ENCODE peak calls at places on chromosomes 11 and 22, in four cellular contexts. X, R, P and A are unnamed samples.

GRCh38 chr11:44877908-44878459 is 72.7 kb downstream of the TP53I11 start:
- DNase-seq in P (no peak), X (peak; percentile 39), R (no peak), A (no peak)

GRCh38 chr11:72478596-72479143 is 44.3 kb upstream of the CLPB start:
- DNase-seq in R (no peak), X (no peak), P (no peak), A (no peak)

GRCh38 chr22:30056015-30056414 is 24.2 kb upstream of the HORMAD2 start:
- DNase-seq in P (no peak), R (no peak), X (no peak), A (no peak)

GRCh38 chr11:114433376-114433775 is 5.9 kb upstream of the REXO2 start:
- DNase-seq in P (no peak), X (no peak), R (no peak), A (no peak)

GRCh38 chr11:66720223-66720898 is 8.7 kb downstream of the SPTBN2 start:
- DNase-seq in R (peak; percentile 47), X (peak; percentile 38), P (peak; percentile 68), A (peak; percentile 89)

GRCh38 chr11:41222236-41222635 is 237.2 kb downstream of the LRRC4C start:
- DNase-seq in X (no peak), P (no peak), R (no peak), A (no peak)

GRCh38 chr11:122781378-122782040 is 56.8 kb upstream of the CRTAM start:
- DNase-seq in R (peak; percentile 89), P (peak; percentile 79), X (peak; percentile 90), A (peak; percentile 73)

GRCh38 chr11:117058761-117059233 is 39.4 kb downstream of the SIK3 start:
- DNase-seq in R (peak; percentile 15), X (peak; percentile 84), P (no peak), A (no peak)

GRCh38 chr11:124725719-124726105 is 14.0 kb upstream of the NRGN start:
- DNase-seq in R (peak; percentile 35), X (peak; percentile 75), P (no peak), A (peak; percentile 65)

GRCh38 chr11:116703421-116703820 is 69.4 kb downstream of the BUD13 start:
- DNase-seq in R (no peak), P (peak; percentile 45), X (no peak), A (no peak)

GRCh38 chr22:44256085-44256484 is 56.7 kb downstream of the SHISAL1 start:
- DNase-seq in R (no peak), P (no peak), X (no peak), A (no peak)

GRCh38 chr11:56783448-56784041 is 35.0 kb upstream of the OR9G4 start:
- DNase-seq in X (peak; percentile 36), P (no peak), R (peak; percentile 17), A (peak; percentile 37)

GRCh38 chr11:76835928-76836612 is 24.6 kb upstream of the ACER3 start:
- DNase-seq in X (peak; percentile 64), P (peak; percentile 57), R (no peak), A (no peak)

GRCh38 chr11:108788565-108789199 is 123.8 kb downstream of the DDX10 start:
- DNase-seq in X (peak; percentile 58), R (peak; percentile 50), P (no peak), A (peak; percentile 12)

GRCh38 chr11:32830796-32831195 is 1.1 kb downstream of the PRRG4 start:
- DNase-seq in R (no peak), P (no peak), X (no peak), A (peak; percentile 48)

GRCh38 chr11:11580831-11581492 is 40.8 kb downstream of the GALNT18 start:
- DNase-seq in P (no peak), R (no peak), X (no peak), A (peak; percentile 49)

GRCh38 chr11:25247336-25247735 is 750.5 kb downstream of the LUZP2 start:
- DNase-seq in R (no peak), X (no peak), P (no peak), A (peak; percentile 2)

GRCh38 chr11:108743851-108744250 is 79.0 kb downstream of the DDX10 start:
- DNase-seq in X (no peak), R (no peak), P (no peak), A (no peak)

GRCh38 chr11:6647282-6647679 is 8.3 kb downstream of the DCHS1 start:
- DNase-seq in R (peak; percentile 29), P (no peak), X (peak; percentile 67), A (no peak)

GRCh38 chr11:96045622-96046456 is 121.9 kb upstream of the MTMR2 start:
- DNase-seq in X (peak; percentile 47), R (peak; percentile 43), P (no peak), A (no peak)

GRCh38 chr11:554824-555499 is 5.6 kb downstream of the LMNTD2 start:
- DNase-seq in R (no peak), P (peak; percentile 84), X (no peak), A (peak; percentile 62)

DNA sequence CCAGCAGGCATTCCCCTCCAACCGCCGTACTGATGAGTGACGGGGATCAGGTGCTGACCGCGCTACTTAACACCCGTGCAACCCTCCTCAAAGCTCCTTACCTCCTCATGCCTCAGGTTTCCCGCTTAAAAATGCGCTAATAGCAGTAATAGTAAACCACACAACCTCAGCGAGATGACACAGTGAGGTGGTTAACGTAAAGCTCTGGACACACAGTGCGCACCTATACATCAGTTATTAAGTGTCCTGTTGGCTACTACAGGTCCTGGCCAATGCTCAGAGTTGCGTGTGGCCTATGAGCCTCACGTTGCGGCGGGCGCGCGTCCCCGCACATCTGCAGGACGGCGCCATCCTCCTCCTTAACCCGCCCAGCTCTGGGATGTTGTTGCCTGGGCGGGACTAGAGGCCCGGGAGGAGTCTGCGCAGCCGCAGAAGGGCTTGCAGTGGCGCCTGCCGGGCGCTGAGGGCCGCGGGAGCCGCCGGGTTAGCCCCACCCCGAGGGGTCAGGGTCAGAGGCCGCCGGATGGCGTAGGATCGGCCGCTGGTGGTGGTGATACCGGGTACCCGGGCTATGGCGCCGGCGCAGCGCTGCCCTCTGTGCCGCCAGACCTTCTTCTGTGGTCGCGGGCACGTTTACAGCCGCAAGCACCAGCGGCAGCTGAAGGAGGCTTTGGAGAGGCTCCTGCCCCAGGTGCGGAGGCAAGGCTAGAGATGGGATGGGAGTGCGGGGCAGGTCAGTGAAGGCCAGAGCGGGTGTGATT is at the start of gene CENATAC:
- DNase-seq in P (peak; percentile 96), R (peak; percentile 80), X (peak; percentile 92), A (peak; percentile 87)
- TF ChIP-seq CTCF in P (peak; percentile 23), R (no peak), X (no peak), A (no peak)

GRCh38 chr11:130873766-130874165 is 42.5 kb downstream of the SNX19 start:
- DNase-seq in P (no peak), X (peak; percentile 37), R (peak; percentile 60), A (peak; percentile 34)

GRCh38 chr11:130876100-130876499 is 40.2 kb downstream of the SNX19 start:
- DNase-seq in P (no peak), X (no peak), R (no peak), A (no peak)

GRCh38 chr11:130872961-130873360 is 43.3 kb downstream of the SNX19 start:
- DNase-seq in P (no peak), X (no peak), R (peak; percentile 66), A (peak; percentile 8)

GRCh38 chr11:130874955-130875531 is 41.2 kb downstream of the SNX19 start:
- DNase-seq in P (no peak), R (no peak), X (peak; percentile 46), A (no peak)

DNA sequence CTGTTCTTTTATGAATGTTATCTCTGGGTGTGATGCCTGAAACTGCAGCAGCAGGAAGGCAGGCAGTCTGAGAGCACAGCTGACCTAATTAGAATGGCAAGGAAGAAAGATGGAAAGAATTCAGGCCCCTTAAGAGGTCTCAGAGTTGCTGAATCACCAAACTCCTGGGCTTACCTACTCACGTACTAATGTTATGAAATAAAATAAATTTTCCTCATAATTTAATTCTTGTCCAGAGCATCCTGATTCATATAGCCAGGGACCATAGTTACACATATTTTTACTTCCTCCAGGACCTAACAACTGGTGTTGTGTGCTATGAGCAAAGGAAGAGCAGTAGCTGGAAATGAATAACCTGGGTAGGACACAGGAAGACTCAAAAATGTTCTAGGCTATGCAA is 41.9 kb downstream of the SNX19 start:
- DNase-seq in X (no peak), P (no peak), R (no peak), A (peak; percentile 9)
- H3K36me3 ChIP-seq in X (peaks cover 14% of the 10 kb centered on the region), P (peaks cover 60% of the 10 kb centered on the region), R (peaks cover 34% of the 10 kb centered on the region), A (peaks cover 25% of the 10 kb centered on the region)

GRCh38 chr11:118263109-118263508 is 988 bp downstream of the MPZL2 start:
- DNase-seq in R (no peak), X (peak; percentile 36), P (no peak), A (no peak)

GRCh38 chr11:118264568-118265470 is 722 bp upstream of the MPZL2 start:
- DNase-seq in R (no peak), P (no peak), X (peak; percentile 44), A (no peak)

GRCh38 chr11:118263694-118264567 is at the start of gene MPZL2:
- DNase-seq in R (no peak), P (peak; percentile 73), X (peak; percentile 57), A (peak; percentile 98)

GRCh38 chr11:118267486-118267885 is 3.4 kb upstream of the MPZL2 start:
- DNase-seq in P (no peak), R (no peak), X (no peak), A (peak; percentile 62)

DNA sequence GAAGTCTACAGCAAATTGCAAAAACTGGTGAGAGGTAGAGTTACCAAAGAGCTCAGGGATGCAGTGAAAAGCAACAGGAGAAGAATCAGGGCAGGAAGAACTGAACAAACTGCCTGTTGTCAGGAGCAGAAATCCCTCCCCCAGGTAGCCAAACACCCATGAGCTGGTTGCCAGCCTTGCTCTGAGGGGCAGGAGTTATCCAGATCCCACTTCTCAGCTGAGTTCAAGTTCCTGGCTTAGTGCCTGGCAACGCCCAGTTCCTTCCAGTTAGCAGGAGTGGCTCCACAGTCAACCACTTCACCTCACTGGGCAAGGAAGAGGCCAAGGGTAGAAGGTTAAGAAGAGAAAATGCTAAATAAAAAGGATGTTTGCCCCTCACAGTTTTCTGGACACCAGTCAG is 1.9 kb upstream of the MPZL2 start:
- DNase-seq in P (peak; percentile 60), X (peak; percentile 49), R (no peak), A (peak; percentile 74)
- TF ChIP-seq CTCF in P (no peak), X (no peak), R (no peak), A (no peak)

DNA sequence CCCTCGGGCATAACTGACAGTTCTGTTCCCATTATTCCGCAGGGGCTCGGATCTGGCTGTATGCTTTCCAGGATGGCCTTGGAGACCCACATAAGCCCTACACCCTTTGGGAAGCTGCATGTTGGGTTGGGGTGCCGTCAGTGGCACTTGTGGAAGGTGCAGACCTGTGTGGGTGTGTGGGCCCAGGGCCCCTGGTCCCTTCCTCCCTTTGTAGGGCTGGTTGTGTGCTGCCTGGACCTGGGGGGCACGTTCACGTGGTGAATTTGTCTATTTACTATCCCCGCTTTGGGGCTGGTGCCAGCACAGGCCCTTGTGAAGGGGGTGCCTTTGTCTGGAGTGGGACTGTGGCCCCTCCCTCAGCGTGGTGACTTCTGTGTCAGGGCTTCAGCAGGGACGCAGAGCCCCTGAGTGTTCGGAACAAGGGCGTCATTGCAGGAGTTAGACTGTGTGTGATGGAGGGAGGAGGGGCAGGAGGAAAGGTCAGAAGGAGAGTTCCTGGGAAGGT is 15.0 kb upstream of the PPP6R3 start:
- DNase-seq in R (no peak), P (peak; percentile 53), X (no peak), A (no peak)
- H3K36me3 ChIP-seq in R (peaks cover 4% of the 10 kb centered on the region), P (peaks cover 53% of the 10 kb centered on the region), X (no peaks in the 10 kb centered on the region), A (peaks cover 4% of the 10 kb centered on the region)